ENCODE peak calls at places on chromosome 22, in ten cellular contexts. A is A549; L is T-helper 17 cell; B is left cardiac atrium; W is activated CD8-positive, alpha-beta T cell treated with anti-CD3 and anti-CD28 coated beads, Interleukin-2, amount 10 ng/mL, durations not matched to agents 7 days and 5 days; T is effector memory CD8-positive, alpha-beta T cell; M is naive thymus-derived CD4-positive, alpha-beta T cell; J is right lobe of liver; S is RWPE2; V is WTC11. Z is an unnamed sample.

GRCh38 chr22:42229455-42230149 is 40.9 kb downstream of the TCF20 start:
- ATAC-seq in M (no peak), L (no peak), T (no peak), S (no peak), A (no peak), V (no peak), B (peak), J (peak), W (no peak), Z (peak)

GRCh38 chr22:20956258-20957117 is 10.6 kb upstream of the AIFM3 start:
- ATAC-seq in L (no peak), W (no peak), M (peak), S (peak), A (peak), B (no peak), V (peak), T (no peak), J (no peak), Z (peak)

GRCh38 chr22:38448945-38449745 is 5.9 kb downstream of the KCNJ4 start:
- ATAC-seq in A (peak), B (peak), S (no peak), V (no peak), M (no peak), T (no peak), W (no peak), J (no peak), L (no peak), Z (no peak)

GRCh38 chr22:28896611-28897010 is 13.2 kb downstream of the ZNRF3 start:
- ATAC-seq in J (no peak), B (no peak), L (no peak), T (no peak), W (no peak), S (peak), M (no peak), A (no peak), V (peak), Z (no peak)

GRCh38 chr22:25747245-25747944 is 5.4 kb downstream of the MYO18B start:
- ATAC-seq in M (peak), S (peak), V (no peak), B (peak), L (no peak), T (no peak), J (peak), A (peak), W (no peak), Z (peak)

GRCh38 chr22:18028817-18029527 is 4.6 kb upstream of the MICAL3 start:
- ATAC-seq in S (no peak), A (no peak), W (no peak), V (no peak), J (no peak), L (no peak), B (no peak), M (no peak), T (no peak), Z (peak)

GRCh38 chr22:22752556-22753477 is 108.4 kb downstream of the GGTLC2 start:
- ATAC-seq in V (peak), M (peak), J (peak), B (peak), L (peak), W (peak), T (peak), A (no peak), S (no peak), Z (peak)

GRCh38 chr22:37752189-37753061 is 55.3 kb upstream of the GCAT start:
- ATAC-seq in M (no peak), V (no peak), B (peak), L (no peak), T (no peak), W (no peak), J (peak), A (peak), S (peak), Z (peak)

GRCh38 chr22:37126383-37126782 is 16.9 kb upstream of the TMPRSS6 start:
- ATAC-seq in L (no peak), B (no peak), A (peak), W (no peak), V (peak), M (no peak), T (no peak), S (no peak), J (peak), Z (no peak)

GRCh38 chr22:49811014-49811791 is 16.5 kb downstream of the BRD1 start:
- ATAC-seq in V (no peak), W (no peak), S (no peak), L (no peak), B (no peak), J (peak), A (no peak), T (no peak), M (no peak), Z (no peak)

GRCh38 chr22:44924724-44925123 is 85.1 kb downstream of the PHF21B start:
- ATAC-seq in B (no peak), A (no peak), S (no peak), V (no peak), L (no peak), W (no peak), J (no peak), M (no peak), T (no peak), Z (no peak)

GRCh38 chr22:17664414-17665045 is 26.0 kb downstream of the BCL2L13 start:
- ATAC-seq in V (no peak), A (no peak), T (no peak), J (no peak), S (no peak), B (no peak), M (no peak), W (no peak), L (no peak), Z (no peak)

GRCh38 chr22:45903355-45904149 is 73.4 kb downstream of the WNT7B start:
- ATAC-seq in M (peak), S (peak), W (no peak), B (peak), A (peak), L (no peak), V (no peak), T (no peak), J (no peak), Z (peak)

GRCh38 chr22:41286639-41287091 is 678 bp upstream of the RANGAP1 start:
- ATAC-seq in A (peak), J (peak), V (peak), B (peak), M (peak), S (no peak), W (peak), L (peak), T (peak), Z (peak)

GRCh38 chr22:28105396-28105795 is 186.3 kb upstream of the PITPNB start:
- ATAC-seq in L (no peak), A (no peak), B (peak), T (no peak), S (no peak), M (no peak), W (no peak), V (no peak), J (no peak), Z (peak)

GRCh38 chr22:23847991-23848864 is 9.4 kb upstream of the DERL3 start:
- ATAC-seq in T (no peak), B (no peak), J (no peak), W (no peak), V (peak), L (no peak), M (no peak), A (no peak), S (no peak), Z (no peak)

GRCh38 chr22:19127329-19128008 is 3.6 kb upstream of the TSSK2 start:
- ATAC-seq in L (no peak), W (no peak), J (no peak), B (no peak), M (no peak), T (no peak), S (no peak), A (no peak), V (no peak), Z (peak)

GRCh38 chr22:22702159-22702873 is 57.9 kb downstream of the GGTLC2 start:
- ATAC-seq in T (no peak), B (peak), W (no peak), A (peak), L (no peak), S (no peak), M (no peak), J (peak), V (peak), Z (peak)

GRCh38 chr22:33873186-33873585 is 47.1 kb downstream of the LARGE1 start:
- ATAC-seq in M (no peak), S (no peak), T (no peak), J (peak), W (no peak), B (peak), A (no peak), L (no peak), V (no peak), Z (no peak)

GRCh38 chr22:19275919-19276600 is 15.5 kb downstream of the CLTCL1 start:
- ATAC-seq in J (no peak), B (peak), W (no peak), V (no peak), A (peak), S (no peak), M (no peak), T (no peak), L (no peak), Z (no peak)

GRCh38 chr22:43376765-43377485 is 33.8 kb upstream of the SCUBE1 start:
- ATAC-seq in M (peak), A (no peak), J (peak), V (no peak), W (peak), T (peak), S (no peak), B (no peak), L (peak), Z (no peak)

GRCh38 chr22:46533434-46533833 is 4.0 kb downstream of the CELSR1 start:
- ATAC-seq in V (no peak), S (peak), J (no peak), T (no peak), W (no peak), M (no peak), A (peak), L (no peak), B (no peak), Z (peak)

GRCh38 chr22:37503850-37504249 is 15.4 kb downstream of the CARD10 start:
- ATAC-seq in J (peak), M (no peak), W (no peak), L (no peak), V (no peak), B (no peak), S (no peak), T (no peak), A (no peak), Z (no peak)

GRCh38 chr22:49768961-49769690 is 58.5 kb downstream of the BRD1 start:
- ATAC-seq in S (peak), A (no peak), B (peak), L (no peak), V (no peak), T (no peak), W (no peak), M (no peak), J (peak), Z (peak)

GRCh38 chr22:30336752-30337460 is 10.2 kb upstream of the TBC1D10A start:
- ATAC-seq in S (no peak), T (no peak), A (no peak), L (no peak), J (peak), M (no peak), V (no peak), W (no peak), B (peak), Z (no peak)

Z was measured in esophagus mucosa.